ENCODE peak calls at places on chromosomes 1 and 21, in four cellular contexts. One of them, this sample, is unnamed.

GRCh38 chr1:85087659-85088407 is 39.5 kb upstream of the MCOLN3 start:
- ATAC-seq in upper lobe of left lung: no peak
- ATAC-seq in GM12878: no peak
- ATAC-seq in A549: no peak
- ATAC-seq in this sample: no peak

GRCh38 chr1:6353605-6353947 is 40.0 kb downstream of the ACOT7 start:
- ATAC-seq in upper lobe of left lung: no peak
- ATAC-seq in GM12878: no peak
- ATAC-seq in A549: no peak
- ATAC-seq in this sample: no peak

GRCh38 chr1:3272321-3273045 is 182.0 kb upstream of the ARHGEF16 start:
- ATAC-seq in upper lobe of left lung: no peak
- ATAC-seq in GM12878: no peak
- ATAC-seq in A549: no peak
- ATAC-seq in this sample: no peak

GRCh38 chr1:35629051-35629450 is 12.3 kb downstream of the PSMB2 start:
- ATAC-seq in upper lobe of left lung: no peak
- ATAC-seq in GM12878: no peak
- ATAC-seq in A549: no peak
- ATAC-seq in this sample: no peak

GRCh38 chr1:150162582-150162861 is 12.8 kb downstream of the PLEKHO1 start:
- ATAC-seq in upper lobe of left lung: no peak
- ATAC-seq in GM12878: no peak
- ATAC-seq in A549: no peak
- ATAC-seq in this sample: no peak

GRCh38 chr1:209417761-209418160 is 165.8 kb upstream of the CAMK1G start:
- ATAC-seq in upper lobe of left lung: no peak
- ATAC-seq in GM12878: no peak
- ATAC-seq in A549: no peak
- ATAC-seq in this sample: no peak

GRCh38 chr1:115332813-115333608 is 5.0 kb downstream of the NGF start:
- ATAC-seq in upper lobe of left lung: no peak
- ATAC-seq in GM12878: no peak
- ATAC-seq in A549: no peak
- ATAC-seq in this sample: peak; percentile 74

GRCh38 chr1:77824083-77824482 is 44.6 kb downstream of the MIGA1 start:
- ATAC-seq in upper lobe of left lung: no peak
- ATAC-seq in GM12878: no peak
- ATAC-seq in A549: no peak
- ATAC-seq in this sample: peak; percentile 73

GRCh38 chr1:217342105-217342504 is 288.8 kb downstream of the GPATCH2 start:
- ATAC-seq in upper lobe of left lung: no peak
- ATAC-seq in GM12878: no peak
- ATAC-seq in A549: no peak
- ATAC-seq in this sample: no peak

GRCh38 chr1:216433175-216433574 is 9.9 kb upstream of the USH2A start:
- ATAC-seq in upper lobe of left lung: no peak
- ATAC-seq in GM12878: no peak
- ATAC-seq in A549: no peak
- ATAC-seq in this sample: no peak

DNA sequence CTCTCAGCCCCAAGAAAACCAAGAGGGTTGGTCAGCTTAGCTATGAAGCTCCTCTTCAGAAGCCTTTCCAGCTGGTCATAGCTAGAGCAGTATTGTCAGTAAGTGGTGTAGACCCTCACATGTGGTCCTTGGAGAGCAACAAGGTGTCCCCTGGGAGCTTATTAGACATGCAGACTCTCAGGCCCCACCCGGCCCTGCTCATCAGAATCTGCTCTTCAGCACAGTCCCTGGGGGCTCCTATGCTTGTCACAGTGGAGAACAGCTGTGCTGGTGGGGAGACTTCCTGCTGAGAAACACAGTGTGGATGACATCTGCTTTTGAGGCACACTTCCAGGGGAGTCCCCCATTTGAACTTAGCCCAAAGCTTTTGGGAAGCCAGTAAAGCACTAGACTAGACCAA is 21.9 kb upstream of the NEK2 start:
- ATAC-seq in upper lobe of left lung: no peak
- ATAC-seq in GM12878: peak; percentile 65
- ATAC-seq in A549: no peak
- ATAC-seq in this sample: no peak
- TF ChIP-seq POLR2A in upper lobe of left lung: no peak
- TF ChIP-seq POLR2A in GM12878: no peak
- TF ChIP-seq POLR2A in A549: no peak
- TF ChIP-seq POLR2A in this sample: no peak

DNA sequence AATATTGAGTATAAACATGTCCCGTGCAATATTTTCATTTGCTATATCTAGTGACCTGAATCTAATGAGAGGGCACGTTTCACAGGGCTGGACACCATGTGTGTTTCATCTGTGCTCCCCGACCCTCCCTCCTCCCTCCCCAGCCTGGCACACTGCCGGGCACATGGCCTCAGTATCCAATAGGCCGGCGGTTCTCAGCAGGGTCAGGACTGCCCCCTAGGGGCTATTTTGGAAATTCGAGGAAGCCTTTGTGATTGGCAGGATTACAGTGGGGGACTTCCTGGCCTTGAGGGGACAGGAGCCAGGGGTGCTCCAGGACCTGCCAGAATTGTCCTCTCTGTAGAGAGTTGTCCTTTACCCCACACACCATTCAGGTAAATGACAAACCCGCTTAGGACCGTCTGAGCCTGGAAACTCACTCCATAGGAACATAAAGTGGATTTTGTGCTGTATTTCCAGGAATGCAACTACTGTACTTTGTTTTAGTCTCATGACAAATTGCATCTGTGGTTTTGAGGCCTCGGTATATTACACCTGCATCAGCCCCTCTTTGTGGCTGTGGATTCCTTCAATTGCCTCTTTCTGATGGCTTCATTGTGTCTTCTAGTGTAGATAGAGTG is 109.5 kb upstream of the SIM2 start:
- ATAC-seq in upper lobe of left lung: peak; percentile 75
- ATAC-seq in GM12878: peak; percentile 99
- ATAC-seq in A549: peak; percentile 66
- ATAC-seq in this sample: no peak
- TF ChIP-seq CTCF in upper lobe of left lung: peak; percentile 27
- TF ChIP-seq CTCF in GM12878: peak; percentile 66
- TF ChIP-seq CTCF in A549: peak; percentile 46
- TF ChIP-seq CTCF in this sample: peak; percentile 8

DNA sequence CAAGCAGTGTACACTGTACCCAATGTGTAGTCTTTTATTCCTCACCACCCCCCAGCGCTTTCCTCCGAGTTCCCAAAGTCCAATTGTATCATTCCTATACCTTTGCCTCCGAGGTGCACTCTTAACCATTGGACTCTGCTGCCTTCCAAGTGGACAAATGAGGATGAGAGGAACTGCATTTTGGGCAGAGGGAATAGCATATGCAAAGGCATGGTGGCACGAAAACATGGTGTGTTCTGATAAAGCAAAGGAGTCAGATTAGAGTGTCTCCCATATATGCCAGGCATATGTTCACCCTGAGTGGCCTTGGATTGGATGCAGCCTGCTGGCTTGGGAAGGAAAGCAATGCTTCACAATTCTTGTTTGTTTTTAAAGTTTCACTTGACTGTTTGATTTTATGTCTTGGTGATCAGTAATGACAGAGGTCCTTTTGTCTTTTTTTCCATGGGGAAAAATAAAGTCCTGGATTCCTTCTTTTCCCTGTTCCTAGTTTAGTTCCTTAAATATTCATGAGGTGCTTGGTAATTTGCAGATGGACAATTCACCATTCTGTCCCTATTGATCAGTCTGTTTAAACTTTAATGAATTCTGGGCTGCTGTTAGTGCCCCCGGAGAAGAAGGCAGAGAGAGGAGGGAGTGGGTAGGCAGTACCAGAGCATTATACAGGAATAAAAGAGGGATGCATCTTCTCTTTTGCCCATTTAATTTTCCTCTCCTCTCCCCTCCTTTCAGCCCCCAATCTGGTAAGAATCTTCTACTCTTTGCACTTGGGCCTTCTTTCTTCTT is 25.7 kb downstream of the FGGY start:
- ATAC-seq in upper lobe of left lung: no peak
- ATAC-seq in GM12878: no peak
- ATAC-seq in A549: no peak
- ATAC-seq in this sample: no peak
- TF ChIP-seq EP300 in upper lobe of left lung: no peak
- TF ChIP-seq EP300 in GM12878: no peak
- TF ChIP-seq EP300 in A549: no peak
- TF ChIP-seq EP300 in this sample: no peak

GRCh38 chr1:117092594-117092993 is 29.0 kb downstream of the TRIM45 start:
- ATAC-seq in upper lobe of left lung: no peak
- ATAC-seq in GM12878: no peak
- ATAC-seq in A549: no peak
- ATAC-seq in this sample: no peak
- TF ChIP-seq POLR2A in upper lobe of left lung: no peak
- TF ChIP-seq POLR2A in GM12878: no peak
- TF ChIP-seq POLR2A in A549: no peak
- TF ChIP-seq POLR2A in this sample: no peak

DNA sequence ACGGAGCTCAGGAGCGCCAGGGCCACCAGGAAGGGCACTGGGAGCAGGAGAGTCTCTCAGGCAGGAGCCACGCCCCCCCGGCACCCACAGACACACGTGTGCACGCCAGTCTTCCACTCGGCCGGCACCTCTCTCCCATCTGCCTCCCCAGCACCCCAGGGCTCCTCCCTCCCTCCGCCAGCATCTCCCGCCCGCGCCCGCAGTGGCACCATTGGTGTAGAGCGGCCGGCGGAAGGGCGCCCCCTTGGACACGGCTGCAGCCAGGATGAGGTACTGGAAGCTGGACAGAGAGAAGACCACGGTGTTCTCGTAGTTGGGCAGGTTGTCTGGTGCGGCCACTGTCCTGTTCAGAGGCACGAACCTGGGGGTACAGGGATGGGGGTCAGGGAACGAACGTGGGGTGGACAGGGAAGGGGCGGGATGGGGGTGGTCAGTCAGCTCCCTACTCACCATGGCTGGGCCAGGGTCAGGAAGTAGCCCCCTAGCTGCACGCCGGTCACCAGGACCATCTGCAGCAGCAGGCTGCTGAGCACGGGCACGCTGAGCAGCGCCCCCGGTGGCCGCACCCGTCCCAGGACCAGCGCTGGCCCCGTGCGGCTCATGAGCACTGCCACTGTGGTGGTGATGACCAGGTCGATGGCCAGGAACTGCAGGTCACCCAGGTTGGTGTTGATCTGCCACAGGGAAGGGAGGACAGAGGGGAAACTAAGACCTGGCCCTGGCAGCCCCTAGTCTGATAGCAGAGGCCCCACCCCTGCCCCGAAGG is 6.4 kb upstream of the MFAP2 start:
- ATAC-seq in upper lobe of left lung: no peak
- ATAC-seq in GM12878: peak; percentile 80
- ATAC-seq in A549: peak; percentile 86
- ATAC-seq in this sample: no peak
- TF ChIP-seq CTCF in upper lobe of left lung: no peak
- TF ChIP-seq CTCF in GM12878: peak; percentile 58
- TF ChIP-seq CTCF in A549: peak; percentile 35
- TF ChIP-seq CTCF in this sample: no peak

GRCh38 chr1:55547441-55547840 is 332.3 kb upstream of the USP24 start:
- ATAC-seq in upper lobe of left lung: no peak
- ATAC-seq in GM12878: no peak
- ATAC-seq in A549: no peak
- ATAC-seq in this sample: no peak
- TF ChIP-seq EP300 in upper lobe of left lung: no peak
- TF ChIP-seq EP300 in GM12878: no peak
- TF ChIP-seq EP300 in A549: no peak
- TF ChIP-seq EP300 in this sample: no peak

GRCh38 chr1:181133969-181134418 is 45.5 kb downstream of the IER5 start:
- ATAC-seq in upper lobe of left lung: no peak
- ATAC-seq in GM12878: no peak
- ATAC-seq in A549: no peak
- ATAC-seq in this sample: no peak

GRCh38 chr1:181134543-181135461 is 46.3 kb downstream of the IER5 start:
- ATAC-seq in upper lobe of left lung: peak; percentile 35
- ATAC-seq in GM12878: peak; percentile 57
- ATAC-seq in A549: peak; percentile 54
- ATAC-seq in this sample: peak; percentile 23

GRCh38 chr1:181135815-181136737 is 47.6 kb downstream of the IER5 start:
- ATAC-seq in upper lobe of left lung: no peak
- ATAC-seq in GM12878: no peak
- ATAC-seq in A549: peak; percentile 31
- ATAC-seq in this sample: peak; percentile 34

GRCh38 chr1:181136738-181137122 is 48.2 kb downstream of the IER5 start:
- ATAC-seq in upper lobe of left lung: no peak
- ATAC-seq in GM12878: no peak
- ATAC-seq in A549: no peak
- ATAC-seq in this sample: no peak

DNA sequence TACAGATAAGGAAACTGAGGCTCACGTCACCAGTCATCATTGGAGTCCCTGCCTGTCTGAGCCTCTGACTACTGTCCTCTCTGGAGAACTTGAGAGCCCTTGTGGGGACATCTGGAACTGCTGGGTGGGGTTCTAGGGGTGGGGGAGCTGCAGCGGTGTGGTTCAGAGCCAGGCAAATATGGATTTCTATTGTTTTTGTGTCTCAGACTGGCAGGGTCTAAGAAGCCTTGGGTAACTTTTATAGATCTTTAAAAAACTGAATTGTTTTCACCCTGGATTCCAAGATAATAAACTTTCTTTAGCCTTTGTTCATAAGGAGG is 46.9 kb downstream of the IER5 start:
- ATAC-seq in upper lobe of left lung: no peak
- ATAC-seq in GM12878: peak; percentile 52
- ATAC-seq in A549: peak; percentile 79
- ATAC-seq in this sample: no peak
- TF ChIP-seq POLR2A in upper lobe of left lung: no peak
- TF ChIP-seq POLR2A in GM12878: no peak
- TF ChIP-seq POLR2A in A549: no peak
- TF ChIP-seq POLR2A in this sample: no peak

GRCh38 chr21:36706951-36707762 is 8.2 kb downstream of the SIM2 start:
- ATAC-seq in upper lobe of left lung: no peak
- ATAC-seq in GM12878: no peak
- ATAC-seq in A549: no peak
- ATAC-seq in this sample: no peak
- TF ChIP-seq CTCF in upper lobe of left lung: no peak
- TF ChIP-seq CTCF in GM12878: no peak
- TF ChIP-seq CTCF in A549: no peak
- TF ChIP-seq CTCF in this sample: no peak